ENCODE peak calls at places on chromosomes 11 and 22, in four cellular contexts. E is heart left ventricle, S is pancreas, G is GM23338. H is an unnamed sample.

GRCh38 chr11:68012843-68013610 is 2.9 kb downstream of the ALDH3B1 start:
- DNase-seq in S (peak), G (no peak), E (no peak), H (peak)

GRCh38 chr22:17205432-17205831 is 13.8 kb downstream of the ADA2 start:
- DNase-seq in E (no peak), S (no peak), G (no peak), H (no peak)

GRCh38 chr11:83727251-83727650 is 441.1 kb upstream of the CCDC90B start:
- DNase-seq in S (peak), E (no peak), G (no peak), H (no peak)

GRCh38 chr22:33535937-33536875 is 384.1 kb downstream of the LARGE1 start:
- DNase-seq in E (no peak), G (no peak), S (no peak), H (no peak)

GRCh38 chr22:17716529-17716928 is 57.7 kb downstream of the BID start:
- DNase-seq in S (no peak), G (no peak), E (no peak), H (no peak)

GRCh38 chr11:78166832-78167469 is 21.5 kb downstream of the KCTD21 start:
- DNase-seq in G (no peak), S (no peak), E (no peak), H (no peak)

GRCh38 chr22:40635008-40635939 is 1.2 kb downstream of the MRTFA start:
- DNase-seq in G (peak), E (peak), S (no peak), H (peak)

GRCh38 chr11:109859325-109859724 is 233.9 kb upstream of the ZC3H12C start:
- DNase-seq in S (no peak), G (no peak), E (no peak), H (no peak)

GRCh38 chr11:113796663-113797259 is 17.2 kb downstream of the CLDN25 start:
- DNase-seq in S (no peak), E (no peak), G (peak), H (no peak)

GRCh38 chr22:48105254-48105653 is 1342.8 kb downstream of the TBC1D22A start:
- DNase-seq in E (no peak), S (no peak), G (peak), H (no peak)

GRCh38 chr22:47165338-47165931 is 403.0 kb downstream of the TBC1D22A start:
- DNase-seq in E (peak), G (no peak), S (no peak), H (peak)

GRCh38 chr11:8219257-8220021 is 44.2 kb downstream of the LMO1 start:
- DNase-seq in G (peak), S (peak), E (no peak), H (no peak)

GRCh38 chr11:13249992-13250391 is 27.6 kb upstream of the BMAL1 start:
- DNase-seq in S (no peak), G (peak), E (no peak), H (no peak)

GRCh38 chr22:39718921-39719320 is 148.4 kb downstream of the CACNA1I start:
- DNase-seq in G (no peak), E (no peak), S (no peak), H (no peak)

GRCh38 chr22:35838849-35839646 is 121.4 kb downstream of the APOL5 start:
- DNase-seq in E (no peak), S (no peak), G (peak), H (peak)

GRCh38 chr11:31799036-31799793 is 11.9 kb downstream of the PAX6 start:
- DNase-seq in G (peak), S (no peak), E (peak), H (no peak)

GRCh38 chr11:123483058-123483457 is 53.0 kb downstream of the GRAMD1B start:
- DNase-seq in G (no peak), S (no peak), E (no peak), H (no peak)

GRCh38 chr11:134062255-134063030 is 6.4 kb upstream of the JAM3 start:
- DNase-seq in S (no peak), G (no peak), E (no peak), H (no peak)

GRCh38 chr11:76700177-76701100 is 29.9 kb upstream of the LRRC32 start:
- DNase-seq in S (no peak), E (no peak), G (no peak), H (no peak)

GRCh38 chr11:77402218-77402556 is 71.7 kb downstream of the PAK1 start:
- DNase-seq in S (no peak), E (no peak), G (peak), H (no peak)

GRCh38 chr11:100761806-100762205 is 74.7 kb downstream of the ARHGAP42 start:
- DNase-seq in S (no peak), G (no peak), E (no peak), H (no peak)

GRCh38 chr11:9799901-9800300 is 136.0 kb downstream of the SWAP70 start:
- DNase-seq in S (no peak), E (no peak), G (no peak), H (no peak)

GRCh38 chr22:49627217-49628181 is 200.2 kb downstream of the BRD1 start:
- DNase-seq in S (peak), G (no peak), E (no peak), H (peak)

GRCh38 chr11:44680982-44681597 is 45.7 kb upstream of the TSPAN18 start:
- DNase-seq in E (no peak), G (peak), S (no peak), H (no peak)

GRCh38 chr11:70528046-70528793 is 129.9 kb downstream of the CTTN start:
- DNase-seq in E (no peak), G (no peak), S (no peak), H (no peak)

GRCh38 chr11:129295746-129296145 is 79.9 kb upstream of the BARX2 start:
- DNase-seq in S (no peak), G (no peak), E (no peak), H (no peak)

GRCh38 chr11:106724293-106724892 is 293.9 kb downstream of the GUCY1A2 start:
- DNase-seq in E (no peak), G (no peak), S (no peak), H (no peak)

GRCh38 chr11:19650929-19651487 is 61.6 kb upstream of the NAV2 start:
- DNase-seq in S (no peak), G (no peak), E (no peak), H (no peak)

GRCh38 chr11:126469308-126469707 is 113.8 kb downstream of the ST3GAL4 start:
- DNase-seq in G (no peak), S (no peak), E (no peak), H (no peak)

GRCh38 chr11:129846508-129847335 is 31.1 kb downstream of the TMEM45B start:
- DNase-seq in E (no peak), G (no peak), S (no peak), H (no peak)

GRCh38 chr11:33016654-33017053 is 976 bp downstream of the DEPDC7 start:
- DNase-seq in E (no peak), G (no peak), S (no peak), H (no peak)

GRCh38 chr11:108218912-108219783 is 3.3 kb downstream of the NPAT start:
- DNase-seq in E (no peak), S (no peak), G (peak), H (no peak)

GRCh38 chr22:42154293-42154692 is 23.7 kb upstream of the CYP2D6 start:
- DNase-seq in E (no peak), G (no peak), S (no peak), H (no peak)

GRCh38 chr22:42156121-42156520 is 25.5 kb upstream of the CYP2D6 start:
- DNase-seq in E (no peak), S (no peak), G (no peak), H (no peak)

GRCh38 chr22:42154731-42155543 is 24.3 kb upstream of the CYP2D6 start:
- DNase-seq in E (no peak), S (no peak), G (no peak), H (no peak)

GRCh38 chr22:42158456-42159132 is 28.0 kb upstream of the CYP2D6 start:
- DNase-seq in G (no peak), S (no peak), E (no peak), H (no peak)

DNA sequence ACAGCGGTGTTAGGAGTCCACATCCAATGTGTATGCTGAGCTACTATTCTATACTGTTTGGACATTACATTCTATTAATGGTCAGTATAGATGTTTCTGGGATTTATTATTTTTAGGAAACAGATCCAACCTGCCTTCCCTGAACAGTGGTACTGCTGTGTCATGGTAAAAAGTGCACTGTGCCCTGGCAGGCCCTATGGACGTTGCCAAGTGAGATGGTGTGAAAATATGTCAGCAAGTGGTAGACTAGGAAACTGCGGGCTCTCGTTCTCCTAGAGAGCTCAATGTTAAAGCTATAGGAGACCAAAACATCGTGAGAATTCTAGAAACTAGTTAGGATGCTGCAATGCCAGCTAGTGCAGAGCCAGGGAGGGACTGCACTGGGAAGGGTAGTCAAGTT is 26.0 kb upstream of the CYP2D6 start:
- DNase-seq in S (no peak), G (no peak), E (no peak), H (no peak)
- H3K27ac ChIP-seq in S (no peak), G (no peak), E (no peak), H (no peak)

GRCh38 chr11:118791015-118791960 is at the start of gene DDX6:
- DNase-seq in S (peak), G (peak), E (peak), H (peak)
- TF ChIP-seq CTCF in S (no peak), G (peak), E (peak), H (peak)

GRCh38 chr11:85752890-85753581 is 57.9 kb downstream of the SYTL2 start:
- DNase-seq in G (no peak), S (no peak), E (peak), H (no peak)

GRCh38 chr11:85751738-85752137 is 59.2 kb downstream of the SYTL2 start:
- DNase-seq in S (no peak), G (no peak), E (no peak), H (no peak)

GRCh38 chr11:85750646-85751045 is 60.3 kb downstream of the SYTL2 start:
- DNase-seq in G (no peak), E (no peak), S (no peak), H (no peak)

GRCh38 chr11:85749884-85750283 is 61.1 kb downstream of the SYTL2 start:
- DNase-seq in S (no peak), G (no peak), E (no peak), H (no peak)

GRCh38 chr11:85752201-85752889 is 58.6 kb downstream of the SYTL2 start:
- DNase-seq in S (peak), E (no peak), G (no peak), H (no peak)
- H3K27ac ChIP-seq in S (no peak), E (no peak), G (no peak), H (no peak)

DNA sequence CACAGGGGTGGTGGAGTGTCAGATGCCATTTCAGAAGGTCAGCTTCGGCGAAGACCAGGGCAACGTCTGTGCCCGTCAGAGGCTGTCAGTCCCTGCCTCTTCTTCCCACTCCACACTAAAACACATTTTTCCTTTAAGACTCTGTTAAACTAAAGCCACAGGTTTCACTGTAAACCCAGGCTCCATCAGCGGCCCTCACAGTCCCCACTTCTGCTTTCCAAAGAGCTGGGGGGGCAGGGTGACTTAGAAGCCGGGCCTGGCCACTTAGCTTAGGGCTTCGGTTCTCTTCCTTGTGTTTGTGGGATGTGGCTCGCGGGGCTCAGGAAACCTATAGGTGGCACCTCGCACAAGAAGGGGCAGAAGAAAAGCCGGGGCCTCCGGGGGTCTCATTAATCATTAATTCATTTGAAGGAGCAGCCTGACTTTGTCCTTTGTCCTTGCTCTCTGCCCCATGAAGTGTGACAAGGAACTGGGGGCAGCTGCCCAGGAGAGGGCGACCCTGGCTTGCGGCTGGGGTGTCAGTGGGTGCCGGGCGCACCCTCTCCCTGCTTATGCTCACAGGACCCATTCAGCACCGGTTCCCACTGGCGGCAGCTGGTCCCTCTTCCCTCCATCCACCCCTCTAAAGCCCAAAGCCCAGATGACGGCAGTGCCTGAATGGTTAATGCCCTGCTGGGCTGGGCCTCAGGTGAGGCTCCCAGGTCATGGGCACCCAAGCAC is 4.1 kb downstream of the SLC25A45 start:
- DNase-seq in G (no peak), S (peak), E (no peak), H (no peak)
- TF ChIP-seq CTCF in G (peak), S (no peak), E (no peak), H (no peak)